ENCODE peak calls at places on chromosomes 3 and 15, in five cellular contexts. One of them, this sample, is unnamed.

GRCh38 chr3:99578339-99578970 is 59.9 kb upstream of the COL8A1 start:
- DNase-seq in heart left ventricle: no peak
- DNase-seq in OCI-LY7: no peak
- DNase-seq in left ventricle myocardium inferior: no peak
- DNase-seq in HFFc6: no peak
- DNase-seq in this sample: no peak

GRCh38 chr15:42344763-42345162 is 14.5 kb upstream of the CAPN3 start:
- DNase-seq in heart left ventricle: no peak
- DNase-seq in OCI-LY7: no peak
- DNase-seq in left ventricle myocardium inferior: no peak
- DNase-seq in HFFc6: peak; percentile 82
- DNase-seq in this sample: no peak

GRCh38 chr3:8380904-8381704 is 120.5 kb upstream of the LMCD1 start:
- DNase-seq in heart left ventricle: no peak
- DNase-seq in OCI-LY7: no peak
- DNase-seq in left ventricle myocardium inferior: no peak
- DNase-seq in HFFc6: no peak
- DNase-seq in this sample: no peak

GRCh38 chr3:196288141-196288460 is 575 bp upstream of the PCYT1A start:
- DNase-seq in heart left ventricle: no peak
- DNase-seq in OCI-LY7: no peak
- DNase-seq in left ventricle myocardium inferior: no peak
- DNase-seq in HFFc6: no peak
- DNase-seq in this sample: no peak

GRCh38 chr15:82021992-82022391 is 23.8 kb downstream of the MEX3B start:
- DNase-seq in heart left ventricle: no peak
- DNase-seq in OCI-LY7: no peak
- DNase-seq in left ventricle myocardium inferior: no peak
- DNase-seq in HFFc6: no peak
- DNase-seq in this sample: no peak

GRCh38 chr3:12148183-12148940 is 10.3 kb downstream of the TIMP4 start:
- DNase-seq in heart left ventricle: no peak
- DNase-seq in OCI-LY7: no peak
- DNase-seq in left ventricle myocardium inferior: peak; percentile 49
- DNase-seq in HFFc6: no peak
- DNase-seq in this sample: no peak

GRCh38 chr3:57164606-57165573 is at the start of gene IL17RD:
- DNase-seq in heart left ventricle: peak; percentile 89
- DNase-seq in OCI-LY7: peak; percentile 84
- DNase-seq in left ventricle myocardium inferior: peak; percentile 87
- DNase-seq in HFFc6: no peak
- DNase-seq in this sample: peak; percentile 86

GRCh38 chr3:184741259-184741556 is 29.3 kb upstream of the MAGEF1 start:
- DNase-seq in heart left ventricle: no peak
- DNase-seq in OCI-LY7: no peak
- DNase-seq in left ventricle myocardium inferior: no peak
- DNase-seq in HFFc6: no peak
- DNase-seq in this sample: no peak

GRCh38 chr15:41746802-41747201 is 27.5 kb upstream of the MAPKBP1 start:
- DNase-seq in heart left ventricle: no peak
- DNase-seq in OCI-LY7: no peak
- DNase-seq in left ventricle myocardium inferior: no peak
- DNase-seq in HFFc6: no peak
- DNase-seq in this sample: no peak

GRCh38 chr3:39406368-39407258 is at the start of gene RPSA:
- DNase-seq in heart left ventricle: peak; percentile 95
- DNase-seq in OCI-LY7: peak; percentile 99
- DNase-seq in left ventricle myocardium inferior: peak; percentile 93
- DNase-seq in HFFc6: peak; percentile 98
- DNase-seq in this sample: peak; percentile 90

GRCh38 chr3:148450819-148451218 is 246.9 kb upstream of the AGTR1 start:
- DNase-seq in heart left ventricle: no peak
- DNase-seq in OCI-LY7: no peak
- DNase-seq in left ventricle myocardium inferior: no peak
- DNase-seq in HFFc6: no peak
- DNase-seq in this sample: no peak

DNA sequence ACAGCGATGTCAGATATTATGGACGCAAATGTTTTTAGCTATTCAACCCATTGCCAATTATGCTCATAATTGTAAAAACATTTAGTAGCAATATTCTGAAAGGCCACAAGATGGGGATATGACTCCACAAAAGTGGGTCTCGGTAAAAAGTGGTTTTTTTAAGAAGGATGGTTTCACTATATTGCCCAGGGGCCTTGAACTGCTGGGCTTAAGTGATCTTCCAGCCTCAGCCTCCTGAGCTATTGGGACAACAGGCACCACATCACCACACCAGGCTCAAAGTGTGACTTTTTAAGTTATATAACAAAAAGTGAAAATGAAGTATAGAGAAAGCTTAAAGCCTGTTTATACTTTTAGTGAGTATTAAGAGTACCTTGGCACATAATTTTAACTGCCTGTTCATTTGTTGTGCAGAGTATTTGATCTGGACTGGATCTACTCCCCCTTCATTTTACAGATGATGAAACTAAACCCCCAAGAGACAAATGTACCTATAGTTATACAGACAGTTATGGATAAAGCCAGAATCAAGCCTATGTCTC is 9.4 kb downstream of the NAA50 start:
- DNase-seq in heart left ventricle: no peak
- DNase-seq in OCI-LY7: peak; percentile 77
- DNase-seq in left ventricle myocardium inferior: no peak
- DNase-seq in HFFc6: peak; percentile 63
- DNase-seq in this sample: no peak
- TF ChIP-seq CTCF in heart left ventricle: peak; percentile 58
- TF ChIP-seq CTCF in OCI-LY7: peak; percentile 88
- TF ChIP-seq CTCF in left ventricle myocardium inferior: peak; percentile 75
- TF ChIP-seq CTCF in HFFc6: peak; percentile 88
- TF ChIP-seq CTCF in this sample: peak; percentile 77

GRCh38 chr15:76061700-76062099 is 1.9 kb downstream of the TMEM266 start:
- DNase-seq in heart left ventricle: no peak
- DNase-seq in OCI-LY7: no peak
- DNase-seq in left ventricle myocardium inferior: no peak
- DNase-seq in HFFc6: no peak
- DNase-seq in this sample: no peak

GRCh38 chr15:76058714-76059319 is 968 bp upstream of the TMEM266 start:
- DNase-seq in heart left ventricle: no peak
- DNase-seq in OCI-LY7: no peak
- DNase-seq in left ventricle myocardium inferior: no peak
- DNase-seq in HFFc6: no peak
- DNase-seq in this sample: no peak

GRCh38 chr15:76057332-76058000 is 2.3 kb upstream of the TMEM266 start:
- DNase-seq in heart left ventricle: no peak
- DNase-seq in OCI-LY7: peak; percentile 60
- DNase-seq in left ventricle myocardium inferior: no peak
- DNase-seq in HFFc6: peak; percentile 2
- DNase-seq in this sample: no peak

GRCh38 chr15:76060098-76060989 is 559 bp downstream of the TMEM266 start:
- DNase-seq in heart left ventricle: no peak
- DNase-seq in OCI-LY7: no peak
- DNase-seq in left ventricle myocardium inferior: no peak
- DNase-seq in HFFc6: no peak
- DNase-seq in this sample: no peak

DNA sequence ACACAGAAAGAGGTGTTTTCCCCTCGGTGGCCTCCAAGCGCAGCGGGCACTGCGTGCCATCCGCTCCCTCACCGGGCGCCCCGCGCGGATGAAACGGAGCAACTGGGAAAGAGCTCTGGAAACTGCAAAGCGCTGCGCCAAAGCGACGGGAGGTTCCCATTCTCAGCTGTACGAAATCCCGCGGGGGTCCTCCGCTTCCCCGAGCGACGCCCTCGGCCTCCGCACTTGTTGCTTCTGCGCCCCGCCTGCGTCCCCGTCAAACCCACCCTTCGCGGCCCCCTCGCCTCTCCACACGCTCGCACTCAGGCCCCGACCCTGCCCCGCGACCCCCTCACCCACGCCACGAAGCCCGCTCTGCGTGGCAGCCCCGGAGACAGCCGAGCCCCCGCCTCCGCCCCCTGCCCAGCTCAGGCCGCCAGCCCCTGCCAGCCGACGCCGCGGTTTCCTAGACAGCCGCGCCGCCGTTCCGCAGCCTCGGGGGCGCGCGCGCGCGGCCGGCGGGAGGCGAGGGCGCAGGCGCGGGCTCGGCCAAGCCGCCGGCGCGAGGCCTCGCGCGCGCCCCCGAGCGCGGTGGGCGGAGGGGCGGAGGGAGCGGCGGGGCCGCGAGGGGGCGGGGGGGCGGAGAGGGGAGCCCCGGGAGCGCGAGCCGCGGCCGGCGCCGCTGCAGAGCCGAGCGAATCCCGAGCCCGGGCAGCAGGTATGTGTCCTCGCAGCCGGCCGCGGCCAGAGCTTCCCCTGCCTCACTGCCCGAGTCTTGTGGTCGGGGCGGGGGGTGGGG is at the start of gene TMEM266:
- DNase-seq in heart left ventricle: peak; percentile 66
- DNase-seq in OCI-LY7: no peak
- DNase-seq in left ventricle myocardium inferior: peak; percentile 39
- DNase-seq in HFFc6: no peak
- DNase-seq in this sample: peak; percentile 70
- TF ChIP-seq CTCF in heart left ventricle: no peak
- TF ChIP-seq CTCF in OCI-LY7: no peak
- TF ChIP-seq CTCF in left ventricle myocardium inferior: no peak
- TF ChIP-seq CTCF in HFFc6: no peak
- TF ChIP-seq CTCF in this sample: no peak

GRCh38 chr3:52537165-52537635 is 795 bp downstream of the UQCC5 start:
- DNase-seq in heart left ventricle: no peak
- DNase-seq in OCI-LY7: no peak
- DNase-seq in left ventricle myocardium inferior: no peak
- DNase-seq in HFFc6: no peak
- DNase-seq in this sample: no peak
- TF ChIP-seq CTCF in heart left ventricle: no peak
- TF ChIP-seq CTCF in OCI-LY7: no peak
- TF ChIP-seq CTCF in left ventricle myocardium inferior: no peak
- TF ChIP-seq CTCF in HFFc6: no peak
- TF ChIP-seq CTCF in this sample: no peak

DNA sequence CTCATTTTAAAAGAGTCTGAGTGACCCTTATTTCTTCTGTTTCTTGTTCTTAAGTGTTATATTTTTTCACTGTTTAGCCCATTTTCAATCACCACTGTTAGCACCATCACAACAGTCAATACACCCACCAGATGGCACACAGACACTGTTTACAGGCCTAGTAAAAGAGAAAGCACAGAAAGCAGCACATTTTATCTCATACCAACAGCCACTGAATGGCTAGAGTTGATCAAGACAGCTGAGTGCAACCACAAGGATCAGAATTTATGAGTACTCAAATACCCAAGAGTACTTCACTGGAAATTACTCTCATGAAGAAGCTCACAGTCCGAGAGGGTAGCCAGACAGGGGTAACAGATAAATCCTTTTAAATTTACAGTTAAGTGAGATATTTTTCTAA is 127.0 kb downstream of the TFDP2 start:
- DNase-seq in heart left ventricle: no peak
- DNase-seq in OCI-LY7: peak; percentile 79
- DNase-seq in left ventricle myocardium inferior: no peak
- DNase-seq in HFFc6: peak; percentile 14
- DNase-seq in this sample: no peak
- TF ChIP-seq CTCF in heart left ventricle: no peak
- TF ChIP-seq CTCF in OCI-LY7: peak; percentile 81
- TF ChIP-seq CTCF in left ventricle myocardium inferior: peak; percentile 37
- TF ChIP-seq CTCF in HFFc6: peak; percentile 37
- TF ChIP-seq CTCF in this sample: no peak

DNA sequence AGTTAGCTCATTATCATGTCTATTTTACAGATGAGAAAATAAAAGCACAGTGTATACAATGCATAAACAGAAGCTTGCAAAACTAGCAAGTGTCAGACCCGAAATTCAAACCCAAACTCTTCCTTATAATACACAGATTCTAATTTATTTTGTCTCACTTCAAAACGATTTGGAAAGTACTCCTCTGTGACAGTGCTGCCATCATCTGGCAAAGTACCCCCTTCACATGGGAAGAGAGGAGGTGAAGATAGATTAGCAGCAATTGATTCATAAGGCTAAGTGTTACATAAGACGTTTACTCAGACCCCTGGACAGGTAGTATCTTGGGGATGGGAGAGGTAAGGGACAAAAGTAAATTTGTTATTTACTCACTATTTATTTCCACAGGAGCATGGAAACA is 744.0 kb upstream of the SGO1 start:
- DNase-seq in heart left ventricle: no peak
- DNase-seq in OCI-LY7: peak; percentile 55
- DNase-seq in left ventricle myocardium inferior: no peak
- DNase-seq in HFFc6: peak; percentile 11
- DNase-seq in this sample: no peak
- TF ChIP-seq CTCF in heart left ventricle: peak; percentile 13
- TF ChIP-seq CTCF in OCI-LY7: peak; percentile 92
- TF ChIP-seq CTCF in left ventricle myocardium inferior: peak; percentile 44
- TF ChIP-seq CTCF in HFFc6: peak; percentile 71
- TF ChIP-seq CTCF in this sample: no peak

DNA sequence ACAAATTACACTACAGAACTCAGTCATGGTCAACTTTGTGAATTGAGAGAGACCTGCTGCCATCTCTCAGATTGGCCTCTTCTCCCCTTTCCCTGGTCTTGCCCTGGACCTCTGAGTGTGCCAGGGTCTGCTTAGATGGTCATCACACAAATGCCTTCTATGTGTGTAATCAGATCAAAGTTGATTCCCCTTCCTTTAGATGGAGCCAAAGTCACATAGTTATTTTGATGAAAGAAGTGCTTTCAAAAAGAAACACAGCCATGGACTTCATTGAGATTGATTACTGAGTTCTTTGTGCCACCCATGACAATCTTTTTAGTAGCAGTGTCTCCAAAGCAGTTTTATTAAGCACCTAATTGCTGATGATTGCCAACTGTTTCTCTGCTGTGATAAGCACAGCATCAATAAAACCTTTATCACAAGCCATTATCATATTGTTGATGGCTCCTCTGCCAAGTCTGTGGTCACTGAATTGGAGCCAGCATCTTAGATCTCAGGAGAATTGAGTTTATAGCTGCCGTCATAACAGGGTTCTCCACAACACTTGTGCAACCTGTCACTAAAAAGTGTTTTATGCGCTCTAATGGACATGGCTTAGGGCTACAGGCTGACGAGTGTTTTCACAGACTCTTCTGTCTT is 149.7 kb upstream of the NUDT16 start:
- DNase-seq in heart left ventricle: no peak
- DNase-seq in OCI-LY7: no peak
- DNase-seq in left ventricle myocardium inferior: no peak
- DNase-seq in HFFc6: peak; percentile 13
- DNase-seq in this sample: no peak
- TF ChIP-seq CTCF in heart left ventricle: no peak
- TF ChIP-seq CTCF in OCI-LY7: peak; percentile 24
- TF ChIP-seq CTCF in left ventricle myocardium inferior: no peak
- TF ChIP-seq CTCF in HFFc6: peak; percentile 33
- TF ChIP-seq CTCF in this sample: no peak

GRCh38 chr3:139020868-139021234 is at the start of gene PRR23B:
- DNase-seq in heart left ventricle: no peak
- DNase-seq in OCI-LY7: peak; percentile 0
- DNase-seq in left ventricle myocardium inferior: no peak
- DNase-seq in HFFc6: no peak
- DNase-seq in this sample: no peak
- TF ChIP-seq CTCF in heart left ventricle: no peak
- TF ChIP-seq CTCF in OCI-LY7: peak; percentile 66
- TF ChIP-seq CTCF in left ventricle myocardium inferior: no peak
- TF ChIP-seq CTCF in HFFc6: peak; percentile 45
- TF ChIP-seq CTCF in this sample: peak; percentile 28